ENCODE peak calls at places on chromosomes 4 and X, in five cellular contexts. One of them, this sample, is unnamed.

GRCh38 chrX:56786889-56787733 is 58.1 kb downstream of the NBDY start:
- DNase-seq in WERI-Rb-1: no peak
- DNase-seq in sigmoid colon: peak
- DNase-seq in NB4: no peak
- DNase-seq in right lobe of liver: peak
- DNase-seq in this sample: no peak

GRCh38 chr4:156137971-156138581 is 184.4 kb upstream of the CTSO start:
- DNase-seq in WERI-Rb-1: no peak
- DNase-seq in sigmoid colon: no peak
- DNase-seq in NB4: no peak
- DNase-seq in right lobe of liver: no peak
- DNase-seq in this sample: no peak

GRCh38 chr4:188779586-188779985 is 640.3 kb downstream of the TRIML1 start:
- DNase-seq in WERI-Rb-1: no peak
- DNase-seq in sigmoid colon: no peak
- DNase-seq in NB4: no peak
- DNase-seq in right lobe of liver: no peak
- DNase-seq in this sample: no peak

GRCh38 chr4:104879854-104880253 is 266.8 kb upstream of the TET2 start:
- DNase-seq in WERI-Rb-1: no peak
- DNase-seq in sigmoid colon: no peak
- DNase-seq in NB4: no peak
- DNase-seq in right lobe of liver: no peak
- DNase-seq in this sample: no peak

GRCh38 chr4:137610960-137611359 is 78.7 kb upstream of the PCDH18 start:
- DNase-seq in WERI-Rb-1: peak
- DNase-seq in sigmoid colon: no peak
- DNase-seq in NB4: peak
- DNase-seq in right lobe of liver: no peak
- DNase-seq in this sample: peak

GRCh38 chr4:14742054-14742453 is 260.2 kb upstream of the CPEB2 start:
- DNase-seq in WERI-Rb-1: no peak
- DNase-seq in sigmoid colon: no peak
- DNase-seq in NB4: no peak
- DNase-seq in right lobe of liver: no peak
- DNase-seq in this sample: no peak

GRCh38 chr4:153169811-153170210 is 34.4 kb upstream of the TRIM2 start:
- DNase-seq in WERI-Rb-1: no peak
- DNase-seq in sigmoid colon: peak
- DNase-seq in NB4: no peak
- DNase-seq in right lobe of liver: no peak
- DNase-seq in this sample: no peak

GRCh38 chr4:185623444-185624247 is 88.3 kb upstream of the PDLIM3 start:
- DNase-seq in WERI-Rb-1: no peak
- DNase-seq in sigmoid colon: no peak
- DNase-seq in NB4: no peak
- DNase-seq in right lobe of liver: no peak
- DNase-seq in this sample: no peak

GRCh38 chrX:50067435-50068292 is 133.1 kb downstream of the AKAP4 start:
- DNase-seq in WERI-Rb-1: peak
- DNase-seq in sigmoid colon: no peak
- DNase-seq in NB4: no peak
- DNase-seq in right lobe of liver: peak
- DNase-seq in this sample: peak

GRCh38 chr4:111209706-111210105 is 586.8 kb upstream of the PITX2 start:
- DNase-seq in WERI-Rb-1: no peak
- DNase-seq in sigmoid colon: no peak
- DNase-seq in NB4: no peak
- DNase-seq in right lobe of liver: no peak
- DNase-seq in this sample: no peak

GRCh38 chr4:122450847-122451246 is 5.7 kb downstream of the IL2 start:
- DNase-seq in WERI-Rb-1: peak
- DNase-seq in sigmoid colon: no peak
- DNase-seq in NB4: peak
- DNase-seq in right lobe of liver: no peak
- DNase-seq in this sample: no peak

GRCh38 chr4:108483077-108483476 is 137.3 kb upstream of the RPL34 start:
- DNase-seq in WERI-Rb-1: no peak
- DNase-seq in sigmoid colon: no peak
- DNase-seq in NB4: no peak
- DNase-seq in right lobe of liver: no peak
- DNase-seq in this sample: no peak

GRCh38 chr4:31045151-31045550 is 325.0 kb downstream of the PCDH7 start:
- DNase-seq in WERI-Rb-1: no peak
- DNase-seq in sigmoid colon: no peak
- DNase-seq in NB4: no peak
- DNase-seq in right lobe of liver: no peak
- DNase-seq in this sample: no peak

GRCh38 chr4:154004859-154005520 is 216.1 kb upstream of the SFRP2 start:
- DNase-seq in WERI-Rb-1: no peak
- DNase-seq in sigmoid colon: peak
- DNase-seq in NB4: no peak
- DNase-seq in right lobe of liver: no peak
- DNase-seq in this sample: no peak

GRCh38 chrX:51435101-51435500 is 61.3 kb downstream of the NUDT11 start:
- DNase-seq in WERI-Rb-1: no peak
- DNase-seq in sigmoid colon: no peak
- DNase-seq in NB4: no peak
- DNase-seq in right lobe of liver: no peak
- DNase-seq in this sample: no peak

GRCh38 chrX:71217298-71217697 is 5.7 kb upstream of the GJB1 start:
- DNase-seq in WERI-Rb-1: no peak
- DNase-seq in sigmoid colon: no peak
- DNase-seq in NB4: no peak
- DNase-seq in right lobe of liver: peak
- DNase-seq in this sample: no peak

GRCh38 chr4:155392486-155393184 is 15.9 kb upstream of the MAP9 start:
- DNase-seq in WERI-Rb-1: no peak
- DNase-seq in sigmoid colon: no peak
- DNase-seq in NB4: no peak
- DNase-seq in right lobe of liver: no peak
- DNase-seq in this sample: no peak

GRCh38 chr4:41207330-41207831 is 7.0 kb downstream of the APBB2 start:
- DNase-seq in WERI-Rb-1: no peak
- DNase-seq in sigmoid colon: no peak
- DNase-seq in NB4: no peak
- DNase-seq in right lobe of liver: no peak
- DNase-seq in this sample: no peak

GRCh38 chrX:21926116-21926515 is 14.4 kb upstream of the SMS start:
- DNase-seq in WERI-Rb-1: no peak
- DNase-seq in sigmoid colon: no peak
- DNase-seq in NB4: peak
- DNase-seq in right lobe of liver: no peak
- DNase-seq in this sample: no peak

GRCh38 chrX:21930986-21931385 is 9.5 kb upstream of the SMS start:
- DNase-seq in WERI-Rb-1: no peak
- DNase-seq in sigmoid colon: no peak
- DNase-seq in NB4: no peak
- DNase-seq in right lobe of liver: no peak
- DNase-seq in this sample: no peak

GRCh38 chrX:21932277-21932996 is 8.1 kb upstream of the SMS start:
- DNase-seq in WERI-Rb-1: no peak
- DNase-seq in sigmoid colon: no peak
- DNase-seq in NB4: peak
- DNase-seq in right lobe of liver: no peak
- DNase-seq in this sample: no peak

GRCh38 chrX:21929209-21929608 is 11.3 kb upstream of the SMS start:
- DNase-seq in WERI-Rb-1: no peak
- DNase-seq in sigmoid colon: no peak
- DNase-seq in NB4: peak
- DNase-seq in right lobe of liver: no peak
- DNase-seq in this sample: no peak

DNA sequence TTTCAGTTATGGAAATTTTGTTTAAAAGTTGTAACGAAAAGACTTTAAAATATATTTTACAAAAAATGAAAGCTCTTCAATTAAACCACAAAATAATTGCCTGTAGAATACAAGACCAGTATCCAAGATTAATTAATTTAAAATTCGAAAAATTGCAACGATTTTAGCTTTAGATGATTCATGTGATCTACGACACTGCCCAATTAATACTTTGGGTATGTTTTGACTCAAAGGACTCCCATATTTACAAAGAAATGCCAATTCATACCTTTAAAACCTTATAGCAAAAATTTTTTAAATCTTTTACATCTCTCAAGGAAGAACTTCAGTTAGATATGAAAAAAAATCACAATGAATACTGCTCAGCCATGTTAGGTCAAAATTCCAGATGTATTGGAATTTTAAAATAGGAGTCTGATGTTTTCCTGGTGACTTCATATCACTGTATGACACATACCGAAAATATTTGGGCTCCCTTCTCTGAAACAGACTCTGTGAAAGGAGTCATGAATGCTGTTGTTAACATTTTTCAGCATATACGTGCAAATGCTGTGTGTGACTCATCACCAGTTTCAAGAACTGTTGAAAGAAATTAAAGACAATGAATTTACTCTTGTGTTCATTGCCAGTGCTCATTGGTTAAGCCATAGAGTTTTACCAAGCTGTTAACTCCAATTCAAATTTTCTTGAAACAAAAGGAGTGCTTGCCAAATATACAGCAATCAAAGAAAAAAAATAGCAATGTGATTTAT is 13.8 kb upstream of the SMS start:
- DNase-seq in WERI-Rb-1: no peak
- DNase-seq in sigmoid colon: no peak
- DNase-seq in NB4: peak
- DNase-seq in right lobe of liver: no peak
- DNase-seq in this sample: no peak
- H3K4me3 ChIP-seq in WERI-Rb-1: no peak
- H3K4me3 ChIP-seq in sigmoid colon: no peak
- H3K4me3 ChIP-seq in NB4: peak
- H3K4me3 ChIP-seq in right lobe of liver: peak
- H3K4me3 ChIP-seq in this sample: no peak

GRCh38 chr4:150818661-150819060 is 196.4 kb downstream of the LRBA start:
- DNase-seq in WERI-Rb-1: no peak
- DNase-seq in sigmoid colon: no peak
- DNase-seq in NB4: no peak
- DNase-seq in right lobe of liver: no peak
- DNase-seq in this sample: no peak

GRCh38 chr4:150816491-150816890 is 198.6 kb downstream of the LRBA start:
- DNase-seq in WERI-Rb-1: no peak
- DNase-seq in sigmoid colon: no peak
- DNase-seq in NB4: no peak
- DNase-seq in right lobe of liver: no peak
- DNase-seq in this sample: no peak

GRCh38 chr4:150817017-150817416 is 198.1 kb downstream of the LRBA start:
- DNase-seq in WERI-Rb-1: no peak
- DNase-seq in sigmoid colon: no peak
- DNase-seq in NB4: no peak
- DNase-seq in right lobe of liver: no peak
- DNase-seq in this sample: no peak

GRCh38 chr4:150818129-150818528 is 197.0 kb downstream of the LRBA start:
- DNase-seq in WERI-Rb-1: no peak
- DNase-seq in sigmoid colon: no peak
- DNase-seq in NB4: no peak
- DNase-seq in right lobe of liver: no peak
- DNase-seq in this sample: no peak

GRCh38 chr4:150814873-150815272 is 200.2 kb downstream of the LRBA start:
- DNase-seq in WERI-Rb-1: no peak
- DNase-seq in sigmoid colon: no peak
- DNase-seq in NB4: no peak
- DNase-seq in right lobe of liver: no peak
- DNase-seq in this sample: no peak
- TF ChIP-seq CTCF in WERI-Rb-1: no peak
- TF ChIP-seq CTCF in sigmoid colon: no peak
- TF ChIP-seq CTCF in NB4: no peak
- TF ChIP-seq CTCF in right lobe of liver: no peak
- TF ChIP-seq CTCF in this sample: no peak

GRCh38 chr4:2408976-2409375 is 9.5 kb downstream of the ZFYVE28 start:
- DNase-seq in WERI-Rb-1: no peak
- DNase-seq in sigmoid colon: no peak
- DNase-seq in NB4: no peak
- DNase-seq in right lobe of liver: no peak
- DNase-seq in this sample: no peak
- H3K4me3 ChIP-seq in WERI-Rb-1: no peak
- H3K4me3 ChIP-seq in sigmoid colon: no peak
- H3K4me3 ChIP-seq in NB4: no peak
- H3K4me3 ChIP-seq in right lobe of liver: no peak
- H3K4me3 ChIP-seq in this sample: no peak

GRCh38 chrX:153635788-153636668 is 11.0 kb upstream of the DUSP9 start:
- DNase-seq in WERI-Rb-1: peak
- DNase-seq in sigmoid colon: peak
- DNase-seq in NB4: peak
- DNase-seq in right lobe of liver: no peak
- DNase-seq in this sample: peak
- TF ChIP-seq CTCF in WERI-Rb-1: peak
- TF ChIP-seq CTCF in sigmoid colon: no peak
- TF ChIP-seq CTCF in NB4: peak
- TF ChIP-seq CTCF in right lobe of liver: peak
- TF ChIP-seq CTCF in this sample: peak

This sample was measured in BE2C.